ENCODE peak calls at places on chromosomes 4 and X, in eight cellular contexts. E, R, I, L, C, W, Q and B are unnamed samples.
A peak's percentile ranks its signal among the peaks of the same experiment; 100 is the strongest.

GRCh38 chr4:82017680-82018079 is 356.1 kb downstream of the HNRNPD start:
- DNase-seq in E (peak; percentile 57), R (peak; percentile 26), I (no peak), L (no peak), C (peak; percentile 19), W (peak; percentile 24), Q (no peak), B (no peak)

GRCh38 chrX:54494970-54495813 is 842 bp downstream of the FGD1 start:
- DNase-seq in E (peak; percentile 28), R (no peak), I (no peak), L (peak; percentile 34), C (no peak), W (peak; percentile 20), Q (no peak), B (no peak)

GRCh38 chr4:3193531-3194203 is 55.3 kb upstream of the MSANTD1 start:
- DNase-seq in E (peak; percentile 16), R (no peak), I (peak; percentile 10), L (peak; percentile 22), C (peak; percentile 8), W (peak; percentile 21), Q (no peak), B (peak; percentile 2)

GRCh38 chr4:145782756-145783155 is 102.8 kb downstream of the C4orf51 start:
- DNase-seq in E (peak; percentile 85), R (no peak), I (no peak), L (no peak), C (no peak), W (no peak), Q (no peak), B (no peak)

GRCh38 chr4:153209410-153209809 is 5.2 kb downstream of the TRIM2 start:
- DNase-seq in E (no peak), R (no peak), I (no peak), L (no peak), C (no peak), W (no peak), Q (no peak), B (no peak)

GRCh38 chr4:1611501-1611870 is 72.6 kb downstream of the FAM53A start:
- DNase-seq in E (no peak), R (no peak), I (no peak), L (no peak), C (no peak), W (no peak), Q (no peak), B (no peak)

GRCh38 chr4:79663157-79663556 is 255.1 kb upstream of the GK2 start:
- DNase-seq in E (no peak), R (no peak), I (no peak), L (no peak), C (no peak), W (no peak), Q (no peak), B (no peak)

GRCh38 chr4:102598102-102598758 is 97.1 kb downstream of the NFKB1 start:
- DNase-seq in E (no peak), R (no peak), I (peak; percentile 81), L (no peak), C (no peak), W (peak; percentile 25), Q (no peak), B (no peak)

GRCh38 chr4:109462802-109463201 is 29.2 kb downstream of the SEC24B start:
- DNase-seq in E (no peak), R (no peak), I (no peak), L (no peak), C (no peak), W (no peak), Q (no peak), B (no peak)

GRCh38 chr4:186236126-186236525 is 8.8 kb downstream of the KLKB1 start:
- DNase-seq in E (no peak), R (no peak), I (no peak), L (no peak), C (no peak), W (no peak), Q (no peak), B (no peak)

GRCh38 chrX:110402855-110403230 is 44.2 kb downstream of the RTL9 start:
- DNase-seq in E (no peak), R (no peak), I (no peak), L (no peak), C (no peak), W (no peak), Q (no peak), B (no peak)

GRCh38 chrX:103518571-103518970 is 718 bp downstream of the RAB40A start:
- DNase-seq in E (no peak), R (no peak), I (no peak), L (no peak), C (no peak), W (peak; percentile 51), Q (no peak), B (no peak)